ENCODE peak calls at places on chromosomes 1 and 21, in five cellular contexts. G is HepG2, N is NT2/D1, H is GM12878, Z is H1. E is an unnamed sample.
A peak's percentile ranks its signal among the peaks of the same experiment; 100 is the strongest.

GRCh38 chr1:100657876-100658715 is 61.4 kb upstream of the VCAM1 start:
- DNase-seq in H (no peak), N (no peak), G (peak; percentile 1), Z (no peak), E (no peak)

GRCh38 chr1:10877894-10878293 is 81.4 kb upstream of the CASZ1 start:
- DNase-seq in H (no peak), Z (no peak), N (no peak), G (no peak), E (no peak)

GRCh38 chr1:96521994-96522760 is 199.4 kb upstream of the PTBP2 start:
- DNase-seq in H (no peak), N (peak; percentile 57), G (no peak), Z (no peak), E (no peak)

GRCh38 chr1:19257178-19257914 is 5.7 kb downstream of the MRTO4 start:
- DNase-seq in Z (no peak), H (no peak), N (no peak), G (no peak), E (no peak)

GRCh38 chr1:11365744-11366387 is 92.9 kb downstream of the UBIAD1 start:
- DNase-seq in N (no peak), Z (no peak), H (no peak), G (no peak), E (no peak)

GRCh38 chr1:42046772-42047552 is 106.2 kb upstream of the GUCA2B start:
- DNase-seq in Z (no peak), H (no peak), N (no peak), G (peak; percentile 21), E (no peak)

GRCh38 chr1:98005326-98006010 is 84.6 kb upstream of the DPYD start:
- DNase-seq in N (no peak), G (no peak), Z (no peak), H (no peak), E (no peak)

GRCh38 chr1:201100169-201100930 is 11.9 kb downstream of the CACNA1S start:
- DNase-seq in G (no peak), N (no peak), Z (no peak), H (no peak), E (no peak)

GRCh38 chr21:33931799-33932390 is 16.3 kb upstream of the ATP5PO start:
- DNase-seq in Z (no peak), N (no peak), G (no peak), H (no peak), E (no peak)

GRCh38 chr1:32464191-32464715 is 619 bp upstream of the ZBTB8B start:
- DNase-seq in H (no peak), Z (no peak), G (no peak), N (no peak), E (peak; percentile 44)

GRCh38 chr1:53135735-53136114 is 6.7 kb downstream of the SLC1A7 start:
- DNase-seq in N (no peak), G (no peak), H (no peak), Z (no peak), E (no peak)

GRCh38 chr21:44935533-44935927 is 4.3 kb upstream of the SLX9 start:
- DNase-seq in G (no peak), N (no peak), Z (no peak), H (no peak), E (no peak)

GRCh38 chr1:88404582-88404981 is 279.5 kb upstream of the PKN2 start:
- DNase-seq in H (no peak), G (no peak), N (no peak), Z (no peak), E (no peak)

GRCh38 chr1:109661391-109661790 is 5.5 kb downstream of the GSTM4 start:
- DNase-seq in H (no peak), G (no peak), Z (no peak), N (no peak), E (no peak)

GRCh38 chr1:230863449-230863848 is 4.9 kb downstream of the C1orf198 start:
- DNase-seq in G (no peak), H (no peak), N (no peak), Z (no peak), E (no peak)

GRCh38 chr1:237040823-237041222 is 1.2 kb upstream of the RYR2 start:
- DNase-seq in G (no peak), Z (no peak), N (no peak), H (no peak), E (no peak)

DNA sequence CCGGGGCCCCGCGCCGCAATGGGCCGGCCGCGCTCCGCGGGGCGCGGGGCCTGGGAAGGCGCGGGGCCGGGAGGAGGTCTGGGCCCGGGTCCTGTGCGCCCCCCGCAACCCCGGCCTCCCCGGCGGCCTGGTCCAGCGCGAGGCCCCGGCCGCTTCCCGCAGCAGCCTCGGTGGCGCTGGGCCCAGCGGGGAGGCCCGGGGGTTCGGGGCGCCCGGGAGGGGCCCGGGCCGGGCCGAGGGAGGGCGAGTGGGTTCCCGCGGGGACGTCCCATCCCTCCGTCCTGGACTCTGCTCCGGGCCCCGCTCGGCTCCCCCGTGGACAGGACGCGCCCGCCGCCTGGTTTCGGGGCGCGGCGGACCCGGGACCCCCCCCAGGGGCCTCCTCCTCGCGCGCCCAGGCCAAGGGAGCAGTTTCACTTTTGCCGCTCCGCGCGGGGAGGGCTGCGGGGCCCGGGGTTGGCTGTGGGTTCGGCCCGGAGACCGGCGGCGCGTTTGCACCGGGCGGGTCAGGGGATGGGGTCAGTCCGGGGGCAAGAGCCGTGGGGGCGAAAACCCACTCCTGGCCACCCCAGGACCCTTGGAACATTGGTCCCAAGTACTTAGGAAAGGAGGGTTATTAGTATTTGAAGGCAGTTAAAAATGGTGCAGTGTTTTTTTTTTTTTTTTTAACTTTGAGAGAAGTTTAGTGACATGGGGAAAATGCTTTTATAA is 603 bp downstream of the AGPAT3 start:
- DNase-seq in H (no peak), Z (peak; percentile 56), G (no peak), N (no peak), E (peak; percentile 48)
- TF ChIP-seq SUZ12 in H (no peak), Z (no peak), G (no peak), N (no peak), E (no peak)

DNA sequence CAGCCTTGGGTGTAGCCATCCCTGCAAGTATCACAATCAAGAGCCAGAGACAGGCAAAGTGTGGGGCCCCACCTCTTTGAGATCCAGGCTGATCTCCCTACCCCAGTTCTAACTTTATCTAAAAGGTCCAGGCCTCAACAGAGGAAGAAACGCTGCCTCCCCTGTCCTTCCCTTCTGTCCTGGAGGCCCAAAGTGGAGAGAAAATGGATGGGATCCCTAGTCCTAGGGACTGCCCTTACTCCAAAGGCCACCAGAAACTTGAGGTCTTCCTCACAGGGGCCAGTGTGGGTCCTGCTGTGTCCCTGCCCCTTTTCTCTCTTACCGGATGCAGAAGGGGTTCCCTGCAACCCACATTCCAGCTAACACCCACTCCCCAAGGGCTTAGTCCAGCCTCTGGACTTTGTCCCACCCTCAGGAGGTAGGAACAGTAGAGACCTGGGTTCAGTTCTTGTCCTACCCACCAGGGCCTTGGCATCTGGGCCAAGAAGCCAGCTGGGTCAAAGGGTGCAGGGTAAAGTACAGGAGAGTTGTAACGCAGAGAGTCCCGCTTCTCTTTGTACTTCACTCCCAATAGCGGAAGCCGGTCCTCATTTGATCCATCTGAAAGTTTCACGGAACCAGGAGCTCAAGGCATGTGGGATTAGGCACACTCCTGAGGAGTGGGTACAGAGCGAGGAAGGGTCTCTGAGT is 1.9 kb downstream of the HDGF start:
- DNase-seq in G (peak; percentile 41), N (no peak), Z (no peak), H (no peak), E (no peak)
- TF ChIP-seq SUZ12 in G (no peak), N (no peak), Z (no peak), H (no peak), E (no peak)

GRCh38 chr1:156592158-156592909 is 758 bp downstream of the NAXE start:
- DNase-seq in H (no peak), Z (no peak), G (no peak), N (no peak), E (no peak)
- TF ChIP-seq SUZ12 in H (no peak), Z (no peak), G (no peak), N (no peak), E (no peak)

GRCh38 chr1:156582388-156583022 is 3.0 kb downstream of the TTC24 start:
- DNase-seq in N (no peak), G (no peak), H (no peak), Z (no peak), E (no peak)
- TF ChIP-seq SUZ12 in N (no peak), G (no peak), H (no peak), Z (no peak), E (no peak)

GRCh38 chr1:8348777-8349472 is 31.0 kb downstream of the SLC45A1 start:
- DNase-seq in Z (peak; percentile 92), N (peak; percentile 47), G (peak; percentile 48), H (no peak), E (peak; percentile 86)
- TF ChIP-seq SUZ12 in Z (no peak), N (no peak), G (no peak), H (no peak), E (no peak)

GRCh38 chr1:108585343-108585742 is 25.4 kb downstream of the EEIG2 start:
- DNase-seq in G (no peak), Z (no peak), H (no peak), N (no peak), E (no peak)
- TF ChIP-seq SUZ12 in G (no peak), Z (no peak), H (no peak), N (no peak), E (no peak)

GRCh38 chr1:205450448-205450847 is 5.4 kb downstream of the BLACAT1 start:
- DNase-seq in G (peak; percentile 68), N (no peak), H (no peak), Z (peak; percentile 62), E (no peak)
- TF ChIP-seq SUZ12 in G (no peak), N (no peak), H (no peak), Z (no peak), E (no peak)

GRCh38 chr21:42222386-42222785 is 3.4 kb downstream of the ABCG1 start:
- DNase-seq in N (no peak), Z (no peak), G (no peak), H (no peak), E (no peak)
- TF ChIP-seq SUZ12 in N (no peak), Z (no peak), G (no peak), H (no peak), E (no peak)

E was measured in HEK293T.